ENCODE peak calls at places on chromosomes 3 and 15, in ten cellular contexts. J is globus pallidus, O is activated gamma-delta T cell, K is posterior vena cava, N is lung microvascular endothelial cell, U is sciatic nerve, L is hepatocyte, D is neural progenitor cell, P is ovary, G is HTR-8/SVneo. F is an unnamed sample.

GRCh38 chr3:59411694-59412093 is 361.9 kb upstream of the CFAP20DC start:
- DNase-seq in O (no peak), U (no peak), D (no peak), P (no peak), L (no peak), N (no peak), K (no peak), J (no peak), G (no peak), F (no peak)

GRCh38 chr3:71124048-71124447 is 459.5 kb downstream of the FOXP1 start:
- DNase-seq in G (no peak), J (no peak), U (no peak), P (no peak), K (no peak), D (no peak), L (no peak), N (no peak), O (no peak), F (no peak)

GRCh38 chr3:181773921-181774320 is 62.2 kb downstream of the SOX2 start:
- DNase-seq in J (no peak), U (no peak), D (no peak), K (no peak), N (no peak), L (no peak), P (no peak), G (no peak), O (no peak), F (no peak)

GRCh38 chr3:148366743-148367410 is 330.8 kb upstream of the AGTR1 start:
- DNase-seq in K (no peak), P (no peak), D (no peak), G (peak; percentile 12), J (peak; percentile 73), U (no peak), N (peak; percentile 3), O (no peak), L (no peak), F (peak; percentile 62)

GRCh38 chr15:66024998-66025397 is 155.7 kb downstream of the RAB11A start:
- DNase-seq in D (no peak), G (no peak), O (no peak), L (peak; percentile 63), U (no peak), N (no peak), K (no peak), J (peak; percentile 23), P (no peak), F (peak; percentile 9)

GRCh38 chr15:92821491-92822116 is 78.5 kb upstream of the CHD2 start:
- DNase-seq in O (no peak), K (no peak), D (no peak), N (no peak), L (no peak), P (no peak), J (no peak), U (no peak), G (no peak), F (no peak)

GRCh38 chr15:100033140-100033857 is 300.1 kb upstream of the LYSMD4 start:
- DNase-seq in D (no peak), K (no peak), O (no peak), N (no peak), J (no peak), P (no peak), U (no peak), L (no peak), G (no peak), F (no peak)

GRCh38 chr15:78855746-78856145 is 16.9 kb upstream of the MORF4L1 start:
- DNase-seq in K (no peak), J (no peak), O (no peak), U (no peak), N (no peak), G (no peak), P (no peak), L (no peak), D (no peak), F (no peak)

GRCh38 chr15:83285979-83286553 is 1.6 kb upstream of the BNC1 start:
- DNase-seq in P (no peak), D (no peak), J (no peak), O (no peak), K (no peak), U (no peak), G (peak; percentile 68), L (peak; percentile 18), N (peak; percentile 80), F (peak; percentile 53)

GRCh38 chr3:45952456-45952855 is 9.2 kb downstream of the CXCR6 start:
- DNase-seq in K (no peak), G (no peak), J (no peak), N (no peak), D (no peak), U (no peak), L (no peak), P (no peak), O (no peak), F (no peak)

GRCh38 chr15:73932381-73933191 is 6.3 kb downstream of the LOXL1 start:
- DNase-seq in K (peak; percentile 9), L (peak; percentile 27), N (peak; percentile 47), D (no peak), O (no peak), J (no peak), U (no peak), P (no peak), G (no peak), F (peak; percentile 51)

GRCh38 chr3:20041197-20041780 is 1.0 kb downstream of the KAT2B start:
- DNase-seq in J (peak; percentile 98), O (peak; percentile 36), N (peak; percentile 74), D (peak; percentile 77), P (peak; percentile 78), L (peak; percentile 87), K (peak; percentile 96), U (peak; percentile 90), G (peak; percentile 61), F (peak; percentile 35)

GRCh38 chr15:70318996-70319465 is 221.3 kb upstream of the TLE3 start:
- DNase-seq in O (no peak), D (no peak), G (peak; percentile 61), J (no peak), N (no peak), P (no peak), U (no peak), L (peak; percentile 46), K (peak; percentile 90), F (peak; percentile 91)

GRCh38 chr3:33940149-33940548 is 141.7 kb downstream of the PDCD6IP start:
- DNase-seq in U (no peak), L (no peak), G (no peak), O (no peak), P (no peak), N (no peak), D (no peak), K (no peak), J (no peak), F (peak; percentile 31)

GRCh38 chr3:43707998-43708397 is 17.3 kb downstream of the ABHD5 start:
- DNase-seq in J (no peak), P (no peak), O (no peak), G (no peak), U (no peak), N (peak; percentile 87), L (no peak), D (no peak), K (no peak), F (peak; percentile 96)

GRCh38 chr3:46675426-46675825 is 18.1 kb downstream of the ALS2CL start:
- DNase-seq in G (no peak), L (no peak), J (no peak), N (no peak), D (no peak), K (peak; percentile 36), U (no peak), P (no peak), O (no peak), F (no peak)

GRCh38 chr15:80788536-80788935 is 9.4 kb downstream of the CEMIP start:
- DNase-seq in D (no peak), G (no peak), P (no peak), J (no peak), K (no peak), N (no peak), U (no peak), L (no peak), O (no peak), F (no peak)

GRCh38 chr3:118977118-118977517 is 57.5 kb downstream of the IGSF11 start:
- DNase-seq in K (no peak), U (no peak), D (no peak), P (no peak), J (no peak), G (no peak), L (no peak), O (no peak), N (no peak), F (no peak)

GRCh38 chr3:132083583-132084372 is 49.0 kb upstream of the CPNE4 start:
- DNase-seq in N (peak; percentile 94), J (no peak), G (no peak), O (no peak), P (no peak), D (no peak), L (no peak), K (no peak), U (no peak), F (peak; percentile 63)

F was measured in choroid plexus epithelial cell.